ENCODE peak calls at places on chromosomes 7 and 10, in nine cellular contexts. S, J, R, Z, Y, K, C, W and X are unnamed samples.

GRCh38 chr10:48246501-48246900 is 28.0 kb downstream of the FRMPD2 start:
- DNase-seq in C (no peak), K (no peak), S (no peak), J (no peak), Y (no peak), R (no peak), Z (no peak), W (no peak), X (no peak)

GRCh38 chr7:156827587-156828203 is 65.3 kb downstream of the LMBR1 start:
- DNase-seq in C (no peak), S (peak), R (no peak), Z (no peak), Y (peak), W (no peak), K (no peak), J (no peak), X (no peak)

GRCh38 chr10:74213571-74214162 is 62.6 kb downstream of the ADK start:
- DNase-seq in C (peak), R (no peak), J (peak), S (peak), Z (peak), W (peak), K (no peak), Y (peak), X (no peak)

GRCh38 chr7:99693427-99694200 is 13.8 kb upstream of the CYP3A5 start:
- DNase-seq in K (no peak), J (peak), Y (peak), W (no peak), S (no peak), R (no peak), C (peak), Z (no peak), X (no peak)

GRCh38 chr10:71585579-71586092 is 133.9 kb downstream of the C10orf105 start:
- DNase-seq in J (no peak), Z (no peak), W (no peak), Y (no peak), C (no peak), R (no peak), K (no peak), S (no peak), X (no peak)

GRCh38 chr10:22170582-22170981 is 47.2 kb downstream of the EBLN1 start:
- DNase-seq in W (no peak), C (no peak), R (no peak), K (no peak), S (no peak), Y (no peak), J (no peak), Z (no peak), X (no peak)

GRCh38 chr10:34661580-34661979 is 153.5 kb downstream of the PARD3 start:
- DNase-seq in K (no peak), Y (no peak), J (no peak), C (peak), R (no peak), S (no peak), Z (no peak), W (no peak), X (no peak)

GRCh38 chr7:107302250-107302649 is 133.4 kb downstream of the HBP1 start:
- DNase-seq in J (no peak), W (no peak), S (no peak), R (no peak), Y (no peak), C (no peak), Z (no peak), K (no peak), X (no peak)

GRCh38 chr7:55250313-55250712 is 114.8 kb upstream of the LANCL2 start:
- DNase-seq in Z (no peak), Y (peak), J (peak), K (no peak), R (no peak), W (no peak), C (peak), S (no peak), X (no peak)

GRCh38 chr10:103816431-103816830 is 38.9 kb downstream of the SH3PXD2A start:
- DNase-seq in Z (no peak), K (no peak), R (no peak), W (no peak), S (peak), Y (no peak), J (no peak), C (no peak), X (no peak)

GRCh38 chr7:157423348-157423747 is 86.5 kb downstream of the DNAJB6 start:
- DNase-seq in R (no peak), S (peak), K (no peak), J (no peak), W (no peak), C (no peak), Y (no peak), Z (no peak), X (no peak)

GRCh38 chr7:117834983-117835664 is 38.1 kb downstream of the CTTNBP2 start:
- DNase-seq in R (no peak), Y (no peak), S (no peak), W (no peak), C (peak), Z (no peak), K (no peak), J (no peak), X (no peak)